ENCODE peak calls at places on chromosomes 13 and 19, in four cellular contexts. C, Z, S and X are unnamed samples.

GRCh38 chr13:100349594-100349993 is 239.0 kb downstream of the GGACT start:
- DNase-seq in Z (no peak), C (no peak), S (no peak), X (no peak)

GRCh38 chr13:45737571-45738002 is 35.5 kb downstream of the CBY2 start:
- DNase-seq in Z (no peak), S (no peak), C (peak; percentile 17), X (peak; percentile 18)

GRCh38 chr13:100508391-100508790 is 80.2 kb downstream of the GGACT start:
- DNase-seq in C (no peak), S (no peak), Z (no peak), X (no peak)

GRCh38 chr13:30569901-30570576 is 47.7 kb upstream of the USPL1 start:
- DNase-seq in S (peak; percentile 36), C (peak; percentile 49), Z (peak; percentile 8), X (no peak)

GRCh38 chr19:44677019-44677809 is 5.9 kb downstream of the CEACAM19 start:
- DNase-seq in Z (no peak), C (peak; percentile 59), S (no peak), X (no peak)

GRCh38 chr19:16161848-16162247 is 11.5 kb downstream of the CIB3 start:
- DNase-seq in C (no peak), S (no peak), Z (no peak), X (no peak)

GRCh38 chr19:3025516-3025890 is 3.6 kb downstream of the TLE2 start:
- DNase-seq in Z (no peak), C (no peak), S (no peak), X (no peak)

GRCh38 chr13:29674532-29674931 is 79.0 kb upstream of the SLC7A1 start:
- DNase-seq in S (no peak), Z (no peak), C (no peak), X (no peak)

GRCh38 chr19:14070268-14071050 is 2.1 kb upstream of the MISP3 start:
- DNase-seq in C (no peak), Z (no peak), S (no peak), X (no peak)

GRCh38 chr13:98133949-98134348 is 8.9 kb upstream of the FARP1 start:
- DNase-seq in C (peak; percentile 25), S (no peak), Z (no peak), X (no peak)

GRCh38 chr13:30116379-30116778 is 191.0 kb downstream of the KATNAL1 start:
- DNase-seq in C (no peak), Z (no peak), S (no peak), X (no peak)

GRCh38 chr19:50514346-50515167 is 844 bp upstream of the ASPDH start:
- DNase-seq in Z (no peak), C (no peak), S (no peak), X (no peak)

GRCh38 chr19:33767898-33768413 is 28.7 kb upstream of the KCTD15 start:
- DNase-seq in C (peak; percentile 53), Z (no peak), S (peak; percentile 44), X (no peak)

GRCh38 chr19:9705836-9706235 is 30.9 kb upstream of the ZNF562 start:
- DNase-seq in Z (no peak), S (no peak), C (no peak), X (no peak)

GRCh38 chr13:42883771-42884170 is 102.4 kb downstream of the FAM216B start:
- DNase-seq in S (no peak), Z (no peak), C (no peak), X (peak; percentile 9)

GRCh38 chr13:74191036-74191809 is 57.0 kb upstream of the KLF12 start:
- DNase-seq in Z (no peak), C (no peak), S (no peak), X (no peak)

GRCh38 chr19:49490287-49491029 is 3.0 kb downstream of the RPL13A start:
- DNase-seq in S (no peak), Z (no peak), C (no peak), X (no peak)

GRCh38 chr19:13104848-13105646 is 2.4 kb upstream of the LYL1 start:
- DNase-seq in C (no peak), S (no peak), Z (no peak), X (peak; percentile 76)

GRCh38 chr19:55088021-55088451 is 12.4 kb downstream of the EPS8L1 start:
- DNase-seq in C (no peak), S (no peak), Z (no peak), X (no peak)
- H3K4me3 ChIP-seq in C (no peak overlapping the region), S (peak overlapping the region; percentile 84), Z (peak overlapping the region; percentile 34), X (no peak overlapping the region)

GRCh38 chr13:93810264-93810663 is 583.7 kb downstream of the GPC6 start:
- DNase-seq in Z (no peak), C (no peak), S (no peak), X (no peak)
- H3K4me1 ChIP-seq in Z (no peaks in the 10 kb centered on the region), C (no peaks in the 10 kb centered on the region), S (no peaks in the 10 kb centered on the region), X (no peaks in the 10 kb centered on the region)

DNA sequence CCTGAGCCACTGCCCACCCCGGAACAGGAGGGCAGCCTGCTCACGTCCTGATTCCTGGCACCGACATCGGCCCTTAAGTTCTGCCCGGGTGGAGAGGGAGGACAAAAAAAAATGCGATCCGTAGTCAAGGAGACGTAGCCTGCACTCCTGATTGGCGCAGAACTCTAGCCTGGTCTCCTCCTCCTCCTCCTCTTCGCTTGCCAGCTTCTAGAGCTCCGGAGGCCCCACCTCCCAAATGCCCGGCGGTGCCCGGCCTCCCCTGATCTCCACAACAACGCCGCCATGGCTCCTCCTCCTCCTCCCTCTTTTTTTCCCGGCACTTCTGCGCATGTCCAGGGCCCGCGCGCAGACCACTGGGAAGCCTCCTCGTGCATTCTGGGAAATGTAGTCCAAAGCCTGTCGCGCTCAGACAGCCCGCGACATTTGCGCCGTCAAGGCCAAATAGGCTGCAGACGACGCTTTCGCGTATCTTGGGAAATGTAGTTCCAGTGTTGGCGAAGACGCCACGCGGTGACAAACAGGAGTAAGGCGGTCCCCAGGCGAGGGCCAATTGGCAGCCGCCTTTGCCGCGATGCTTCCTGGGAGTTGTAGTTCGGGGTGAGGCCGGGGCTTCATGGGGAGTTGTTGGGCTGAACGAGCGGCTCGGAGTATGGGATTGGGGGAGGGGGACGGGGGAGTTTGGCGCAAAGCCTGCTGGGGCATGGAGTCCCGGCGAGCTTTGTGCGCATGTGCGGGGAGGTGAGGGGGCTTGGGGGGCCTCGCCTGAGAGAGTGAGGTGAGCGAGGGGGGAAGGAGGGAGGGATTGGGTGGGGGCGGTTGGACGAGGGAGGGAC is at the start of gene ZNF444:
- DNase-seq in S (peak; percentile 99), C (peak; percentile 98), Z (peak; percentile 99), X (peak; percentile 99)
- H3K4me3 ChIP-seq in S (peak within 1 kb of the TSS; percentile 71), C (peak within 1 kb of the TSS; percentile 67), Z (peak within 1 kb of the TSS; percentile 64), X (peak within 1 kb of the TSS; percentile 77)

GRCh38 chr19:1251503-1252220 is 3.3 kb downstream of the MIDN start:
- DNase-seq in Z (no peak), S (no peak), C (peak; percentile 45), X (peak; percentile 58)

GRCh38 chr19:1253514-1254080 is 5.2 kb downstream of the MIDN start:
- DNase-seq in S (no peak), C (peak; percentile 77), Z (no peak), X (no peak)

GRCh38 chr19:1254081-1254527 is 5.7 kb downstream of the MIDN start:
- DNase-seq in C (no peak), S (no peak), Z (no peak), X (no peak)

GRCh38 chr19:1252221-1252817 is 3.9 kb downstream of the MIDN start:
- DNase-seq in Z (peak; percentile 91), C (peak; percentile 70), S (no peak), X (peak; percentile 88)

DNA sequence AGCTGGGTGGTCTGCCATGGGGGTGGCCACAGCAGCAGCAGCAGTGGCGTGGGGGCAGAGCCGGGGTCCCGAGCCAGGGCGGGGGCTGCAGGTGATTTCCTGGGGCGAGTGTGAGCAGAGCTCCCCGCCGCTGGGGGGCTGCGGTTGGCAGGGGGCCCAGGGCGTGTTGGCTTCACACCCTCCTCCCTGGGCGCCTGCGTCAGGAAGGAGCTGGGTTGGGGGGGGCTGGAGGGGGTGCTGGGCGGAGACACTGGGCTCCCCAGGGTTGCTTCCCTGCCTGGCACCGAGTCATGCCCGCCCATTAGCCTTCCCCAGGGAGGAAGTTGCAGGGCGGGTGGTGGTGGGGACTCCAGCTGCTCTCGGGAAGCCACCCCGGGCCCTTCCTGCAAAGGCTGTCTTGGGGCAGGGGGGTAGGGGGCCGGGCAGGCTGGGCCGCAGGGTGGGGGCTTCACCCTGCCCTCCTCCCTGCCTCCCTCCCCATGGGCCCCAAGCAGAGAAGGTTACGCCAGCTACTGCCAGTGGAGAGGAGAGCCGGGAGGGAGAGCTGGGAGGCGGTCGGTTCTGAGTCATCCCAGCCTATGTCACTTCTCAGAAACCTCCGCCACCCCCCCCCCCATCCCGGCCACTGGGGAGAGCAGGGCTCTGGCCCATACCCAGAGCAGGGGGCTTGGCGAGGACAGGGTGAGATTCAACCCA is 4.6 kb downstream of the MIDN start:
- DNase-seq in C (peak; percentile 88), Z (peak; percentile 94), S (no peak), X (peak; percentile 89)
- H3K4me1 ChIP-seq in C (peaks cover 96% of the 10 kb centered on the region), Z (peaks cover 74% of the 10 kb centered on the region), S (peaks cover 6% of the 10 kb centered on the region), X (peaks cover 59% of the 10 kb centered on the region)

DNA sequence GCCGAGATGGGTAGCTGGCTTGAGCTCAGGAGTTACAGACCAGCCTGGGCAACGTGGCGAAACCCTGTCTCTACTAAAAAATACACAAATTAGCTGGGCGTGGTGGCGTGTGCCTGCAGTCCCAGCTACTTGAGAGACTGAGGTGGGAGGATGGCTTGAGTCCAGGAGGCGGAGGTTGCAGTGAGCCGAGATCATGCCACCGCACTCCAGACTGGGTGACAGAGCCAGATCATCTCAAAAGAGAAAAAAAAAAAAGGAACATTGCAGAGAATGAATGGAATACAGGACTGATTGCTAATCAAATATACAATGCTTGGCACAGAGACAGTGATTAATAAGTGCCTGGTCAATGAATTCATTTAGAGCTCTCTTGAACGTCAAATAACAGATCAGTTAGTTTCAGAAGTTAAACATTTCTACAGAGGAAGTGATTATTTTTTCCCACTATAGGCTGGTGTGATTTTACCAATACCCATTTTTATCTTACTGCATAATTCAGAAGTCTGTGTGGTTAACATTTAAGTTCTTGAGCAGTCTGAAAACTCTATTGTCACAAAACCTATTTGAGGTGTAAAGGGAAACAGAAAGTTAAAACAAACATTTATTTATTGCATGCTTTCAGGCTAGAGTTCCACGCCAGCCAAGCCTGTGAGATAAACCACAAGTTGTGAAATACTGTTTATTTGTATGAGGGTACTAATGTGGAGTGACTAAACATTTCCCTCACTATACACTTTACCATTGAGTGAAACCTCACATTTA is 7.7 kb upstream of the TBC1D4 start:
- DNase-seq in Z (no peak), S (no peak), C (no peak), X (no peak)
- H3K4me3 ChIP-seq in Z (no peak overlapping the region), S (no peak overlapping the region), C (no peak overlapping the region), X (no peak overlapping the region)

DNA sequence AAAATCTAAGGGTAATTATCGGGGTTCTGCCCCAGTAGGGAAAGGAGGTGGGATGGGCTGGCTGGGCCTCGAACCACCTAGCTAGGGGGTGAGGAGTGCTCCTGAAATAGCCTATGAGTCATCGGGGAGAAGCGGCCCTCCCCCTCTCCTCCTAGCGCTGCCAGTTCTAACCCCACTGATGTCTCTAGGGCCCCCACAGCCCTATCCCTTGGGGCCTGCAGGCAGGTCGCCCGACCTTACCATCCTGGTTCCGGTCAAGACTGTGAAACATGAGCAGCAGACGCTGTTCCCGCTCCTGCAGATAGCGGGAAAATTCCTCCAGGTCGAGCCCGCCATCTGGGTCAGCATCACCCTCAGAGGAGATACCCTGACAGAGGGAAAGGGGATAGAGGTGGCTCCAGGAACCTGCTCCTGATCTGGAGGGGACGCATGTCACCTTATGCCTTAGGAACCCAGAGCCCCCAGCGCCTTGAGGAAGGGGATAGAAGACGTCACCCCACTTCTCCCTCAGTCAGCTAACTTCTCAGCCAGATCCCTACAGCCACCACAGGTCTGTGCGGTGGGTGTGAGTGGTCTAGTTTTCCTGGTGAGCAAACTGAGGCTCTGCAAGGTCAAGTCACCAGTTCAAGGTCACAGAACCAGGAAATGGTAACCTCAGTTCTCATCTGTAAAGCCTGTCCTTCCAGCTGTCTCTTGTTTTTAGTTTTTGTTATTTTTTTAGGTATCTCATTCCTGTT is 1.5 kb downstream of the SLC25A23 start:
- DNase-seq in C (peak; percentile 70), Z (no peak), S (no peak), X (no peak)
- H3K4me1 ChIP-seq in C (peaks cover 28% of the 10 kb centered on the region), Z (peaks cover 20% of the 10 kb centered on the region), S (no peaks in the 10 kb centered on the region), X (peaks cover 20% of the 10 kb centered on the region)